ENCODE peak calls at places on chromosomes 16 and 17, in nine cellular contexts. One of them, this sample, is unnamed.

GRCh38 chr17:82248815-82249638 is 20.2 kb downstream of the SLC16A3 start:
- DNase-seq in AG08395: no peak
- DNase-seq in WTC11: no peak
- DNase-seq in upper lobe of right lung: peak; percentile 67
- DNase-seq in T47D: no peak
- DNase-seq in IMR-90: no peak
- DNase-seq in fibroblast of gingiva: no peak
- DNase-seq in stimulated activated CD8-positive, alpha-beta memory T cell treated with anti-CD3 and anti-CD28 coated beads, Interleukin-2, amount 100 ng/mL, for 1 hour: no peak
- DNase-seq in MCF 10A: no peak
- DNase-seq in this sample: no peak

GRCh38 chr17:71342726-71343125 is 778.1 kb upstream of the SOX9 start:
- DNase-seq in AG08395: peak; percentile 7
- DNase-seq in WTC11: no peak
- DNase-seq in upper lobe of right lung: no peak
- DNase-seq in T47D: no peak
- DNase-seq in IMR-90: no peak
- DNase-seq in fibroblast of gingiva: no peak
- DNase-seq in stimulated activated CD8-positive, alpha-beta memory T cell treated with anti-CD3 and anti-CD28 coated beads, Interleukin-2, amount 100 ng/mL, for 1 hour: no peak
- DNase-seq in MCF 10A: no peak
- DNase-seq in this sample: no peak

GRCh38 chr17:50147841-50148225 is 2.6 kb downstream of the PPP1R9B start:
- DNase-seq in AG08395: peak; percentile 58
- DNase-seq in WTC11: no peak
- DNase-seq in upper lobe of right lung: no peak
- DNase-seq in T47D: no peak
- DNase-seq in IMR-90: no peak
- DNase-seq in fibroblast of gingiva: peak; percentile 51
- DNase-seq in stimulated activated CD8-positive, alpha-beta memory T cell treated with anti-CD3 and anti-CD28 coated beads, Interleukin-2, amount 100 ng/mL, for 1 hour: no peak
- DNase-seq in MCF 10A: no peak
- DNase-seq in this sample: no peak

GRCh38 chr16:86410529-86410928 is 99.8 kb upstream of the FOXF1 start:
- DNase-seq in AG08395: no peak
- DNase-seq in WTC11: no peak
- DNase-seq in upper lobe of right lung: no peak
- DNase-seq in T47D: no peak
- DNase-seq in IMR-90: no peak
- DNase-seq in fibroblast of gingiva: no peak
- DNase-seq in stimulated activated CD8-positive, alpha-beta memory T cell treated with anti-CD3 and anti-CD28 coated beads, Interleukin-2, amount 100 ng/mL, for 1 hour: no peak
- DNase-seq in MCF 10A: no peak
- DNase-seq in this sample: no peak

GRCh38 chr17:52149626-52150025 is 8.9 kb downstream of the CA10 start:
- DNase-seq in AG08395: no peak
- DNase-seq in WTC11: no peak
- DNase-seq in upper lobe of right lung: no peak
- DNase-seq in T47D: no peak
- DNase-seq in IMR-90: no peak
- DNase-seq in fibroblast of gingiva: no peak
- DNase-seq in stimulated activated CD8-positive, alpha-beta memory T cell treated with anti-CD3 and anti-CD28 coated beads, Interleukin-2, amount 100 ng/mL, for 1 hour: no peak
- DNase-seq in MCF 10A: no peak
- DNase-seq in this sample: no peak

GRCh38 chr16:17434006-17434405 is 36.8 kb downstream of the XYLT1 start:
- DNase-seq in AG08395: no peak
- DNase-seq in WTC11: no peak
- DNase-seq in upper lobe of right lung: no peak
- DNase-seq in T47D: no peak
- DNase-seq in IMR-90: no peak
- DNase-seq in fibroblast of gingiva: no peak
- DNase-seq in stimulated activated CD8-positive, alpha-beta memory T cell treated with anti-CD3 and anti-CD28 coated beads, Interleukin-2, amount 100 ng/mL, for 1 hour: no peak
- DNase-seq in MCF 10A: no peak
- DNase-seq in this sample: no peak

GRCh38 chr17:79028496-79029326 is 4.7 kb downstream of the C1QTNF1 start:
- DNase-seq in AG08395: no peak
- DNase-seq in WTC11: no peak
- DNase-seq in upper lobe of right lung: peak; percentile 40
- DNase-seq in T47D: no peak
- DNase-seq in IMR-90: no peak
- DNase-seq in fibroblast of gingiva: peak; percentile 29
- DNase-seq in stimulated activated CD8-positive, alpha-beta memory T cell treated with anti-CD3 and anti-CD28 coated beads, Interleukin-2, amount 100 ng/mL, for 1 hour: no peak
- DNase-seq in MCF 10A: peak; percentile 57
- DNase-seq in this sample: no peak

GRCh38 chr17:27469256-27469655 is 13.0 kb downstream of the KSR1 start:
- DNase-seq in AG08395: no peak
- DNase-seq in WTC11: no peak
- DNase-seq in upper lobe of right lung: peak; percentile 27
- DNase-seq in T47D: no peak
- DNase-seq in IMR-90: no peak
- DNase-seq in fibroblast of gingiva: no peak
- DNase-seq in stimulated activated CD8-positive, alpha-beta memory T cell treated with anti-CD3 and anti-CD28 coated beads, Interleukin-2, amount 100 ng/mL, for 1 hour: no peak
- DNase-seq in MCF 10A: no peak
- DNase-seq in this sample: no peak

GRCh38 chr16:71524566-71525553 is 1.4 kb upstream of the CHST4 start:
- DNase-seq in AG08395: no peak
- DNase-seq in WTC11: no peak
- DNase-seq in upper lobe of right lung: no peak
- DNase-seq in T47D: no peak
- DNase-seq in IMR-90: no peak
- DNase-seq in fibroblast of gingiva: no peak
- DNase-seq in stimulated activated CD8-positive, alpha-beta memory T cell treated with anti-CD3 and anti-CD28 coated beads, Interleukin-2, amount 100 ng/mL, for 1 hour: no peak
- DNase-seq in MCF 10A: no peak
- DNase-seq in this sample: no peak

GRCh38 chr17:41478240-41478639 is 2.7 kb downstream of the KRT35 start:
- DNase-seq in AG08395: no peak
- DNase-seq in WTC11: no peak
- DNase-seq in upper lobe of right lung: no peak
- DNase-seq in T47D: peak; percentile 37
- DNase-seq in IMR-90: no peak
- DNase-seq in fibroblast of gingiva: no peak
- DNase-seq in stimulated activated CD8-positive, alpha-beta memory T cell treated with anti-CD3 and anti-CD28 coated beads, Interleukin-2, amount 100 ng/mL, for 1 hour: no peak
- DNase-seq in MCF 10A: no peak
- DNase-seq in this sample: no peak

GRCh38 chr16:85781685-85782370 is 17.5 kb downstream of the EMC8 start:
- DNase-seq in AG08395: peak; percentile 94
- DNase-seq in WTC11: no peak
- DNase-seq in upper lobe of right lung: peak; percentile 79
- DNase-seq in T47D: peak; percentile 95
- DNase-seq in IMR-90: peak; percentile 66
- DNase-seq in fibroblast of gingiva: peak; percentile 83
- DNase-seq in stimulated activated CD8-positive, alpha-beta memory T cell treated with anti-CD3 and anti-CD28 coated beads, Interleukin-2, amount 100 ng/mL, for 1 hour: no peak
- DNase-seq in MCF 10A: peak; percentile 71
- DNase-seq in this sample: no peak

GRCh38 chr17:72421128-72422092 is 300.6 kb downstream of the SOX9 start:
- DNase-seq in AG08395: peak; percentile 85
- DNase-seq in WTC11: no peak
- DNase-seq in upper lobe of right lung: no peak
- DNase-seq in T47D: peak; percentile 62
- DNase-seq in IMR-90: peak; percentile 98
- DNase-seq in fibroblast of gingiva: peak; percentile 38
- DNase-seq in stimulated activated CD8-positive, alpha-beta memory T cell treated with anti-CD3 and anti-CD28 coated beads, Interleukin-2, amount 100 ng/mL, for 1 hour: no peak
- DNase-seq in MCF 10A: peak; percentile 99
- DNase-seq in this sample: no peak

GRCh38 chr17:4980644-4981216 is 6.7 kb downstream of the CAMTA2 start:
- DNase-seq in AG08395: peak; percentile 61
- DNase-seq in WTC11: peak; percentile 31
- DNase-seq in upper lobe of right lung: no peak
- DNase-seq in T47D: peak; percentile 58
- DNase-seq in IMR-90: peak; percentile 46
- DNase-seq in fibroblast of gingiva: peak; percentile 17
- DNase-seq in stimulated activated CD8-positive, alpha-beta memory T cell treated with anti-CD3 and anti-CD28 coated beads, Interleukin-2, amount 100 ng/mL, for 1 hour: no peak
- DNase-seq in MCF 10A: peak; percentile 63
- DNase-seq in this sample: no peak

GRCh38 chr16:15835136-15835878 is 21.5 kb downstream of the MYH11 start:
- DNase-seq in AG08395: no peak
- DNase-seq in WTC11: no peak
- DNase-seq in upper lobe of right lung: no peak
- DNase-seq in T47D: no peak
- DNase-seq in IMR-90: no peak
- DNase-seq in fibroblast of gingiva: no peak
- DNase-seq in stimulated activated CD8-positive, alpha-beta memory T cell treated with anti-CD3 and anti-CD28 coated beads, Interleukin-2, amount 100 ng/mL, for 1 hour: no peak
- DNase-seq in MCF 10A: no peak
- DNase-seq in this sample: no peak

GRCh38 chr16:1890701-1891035 is 18.7 kb upstream of the MEIOB start:
- DNase-seq in AG08395: no peak
- DNase-seq in WTC11: no peak
- DNase-seq in upper lobe of right lung: no peak
- DNase-seq in T47D: no peak
- DNase-seq in IMR-90: no peak
- DNase-seq in fibroblast of gingiva: no peak
- DNase-seq in stimulated activated CD8-positive, alpha-beta memory T cell treated with anti-CD3 and anti-CD28 coated beads, Interleukin-2, amount 100 ng/mL, for 1 hour: no peak
- DNase-seq in MCF 10A: no peak
- DNase-seq in this sample: no peak

GRCh38 chr16:13829712-13830304 is 90.1 kb upstream of the ERCC4 start:
- DNase-seq in AG08395: no peak
- DNase-seq in WTC11: no peak
- DNase-seq in upper lobe of right lung: no peak
- DNase-seq in T47D: no peak
- DNase-seq in IMR-90: no peak
- DNase-seq in fibroblast of gingiva: no peak
- DNase-seq in stimulated activated CD8-positive, alpha-beta memory T cell treated with anti-CD3 and anti-CD28 coated beads, Interleukin-2, amount 100 ng/mL, for 1 hour: no peak
- DNase-seq in MCF 10A: no peak
- DNase-seq in this sample: no peak

GRCh38 chr17:22171631-22172030 is 479.3 kb downstream of the KCNJ18 start:
- DNase-seq in AG08395: no peak
- DNase-seq in WTC11: no peak
- DNase-seq in upper lobe of right lung: no peak
- DNase-seq in T47D: peak; percentile 19
- DNase-seq in IMR-90: no peak
- DNase-seq in fibroblast of gingiva: no peak
- DNase-seq in stimulated activated CD8-positive, alpha-beta memory T cell treated with anti-CD3 and anti-CD28 coated beads, Interleukin-2, amount 100 ng/mL, for 1 hour: no peak
- DNase-seq in MCF 10A: no peak
- DNase-seq in this sample: no peak

This sample was measured in esophagus squamous epithelium.